ENCODE peak calls at places on chromosomes 6 and 20, in nine cellular contexts. G, Y, X, L, B, K, J, E and H are unnamed samples.
A peak's percentile ranks its signal among the peaks of the same experiment; 100 is the strongest.

GRCh38 chr20:53623454-53624206 is 30.0 kb upstream of the ZNF217 start:
- DNase-seq in G (peak; percentile 72), Y (peak; percentile 82), X (peak; percentile 76), L (no peak), B (peak; percentile 65), K (peak; percentile 59), J (peak; percentile 75), E (no peak), H (no peak)

GRCh38 chr6:53302678-53303360 is 45.9 kb downstream of the ELOVL5 start:
- DNase-seq in G (no peak), Y (no peak), X (no peak), L (no peak), B (peak; percentile 80), K (no peak), J (no peak), E (no peak), H (no peak)

GRCh38 chr6:13445005-13445743 is 42.2 kb downstream of the GFOD1 start:
- DNase-seq in G (peak; percentile 79), Y (peak; percentile 84), X (peak; percentile 46), L (peak; percentile 57), B (peak; percentile 82), K (no peak), J (peak; percentile 78), E (no peak), H (peak; percentile 53)

GRCh38 chr20:47274449-47275108 is 81.9 kb downstream of the ZMYND8 start:
- DNase-seq in G (no peak), Y (peak; percentile 18), X (peak; percentile 30), L (no peak), B (peak; percentile 97), K (no peak), J (no peak), E (no peak), H (no peak)

GRCh38 chr6:43579171-43579570 is 3.2 kb downstream of the POLH start:
- DNase-seq in G (no peak), Y (no peak), X (no peak), L (no peak), B (no peak), K (no peak), J (no peak), E (no peak), H (no peak)

GRCh38 chr6:50610562-50610961 is 102.8 kb upstream of the TFAP2D start:
- DNase-seq in G (no peak), Y (no peak), X (no peak), L (no peak), B (no peak), K (no peak), J (no peak), E (no peak), H (no peak)

GRCh38 chr6:33313105-33313708 is 671 bp downstream of the TAPBP start:
- DNase-seq in G (peak; percentile 65), Y (peak; percentile 65), X (peak; percentile 34), L (peak; percentile 83), B (no peak), K (peak; percentile 76), J (no peak), E (no peak), H (peak; percentile 63)

GRCh38 chr6:30263734-30264133 is 50.5 kb upstream of the TRIM26 start:
- DNase-seq in G (no peak), Y (no peak), X (no peak), L (no peak), B (peak; percentile 18), K (no peak), J (no peak), E (no peak), H (no peak)

GRCh38 chr20:31846793-31847138 is 1.4 kb upstream of the FOXS1 start:
- DNase-seq in G (no peak), Y (no peak), X (no peak), L (no peak), B (no peak), K (no peak), J (no peak), E (no peak), H (no peak)

GRCh38 chr6:140909156-140909555 is 1223.6 kb upstream of the GJE1 start:
- DNase-seq in G (no peak), Y (no peak), X (no peak), L (no peak), B (no peak), K (no peak), J (no peak), E (no peak), H (no peak)

GRCh38 chr6:153511896-153512496 is 380.9 kb upstream of the RGS17 start:
- DNase-seq in G (no peak), Y (peak; percentile 11), X (peak; percentile 27), L (no peak), B (peak; percentile 28), K (peak; percentile 45), J (no peak), E (no peak), H (no peak)

GRCh38 chr20:19129976-19130612 is 82.3 kb upstream of the SLC24A3 start:
- DNase-seq in G (no peak), Y (no peak), X (no peak), L (no peak), B (no peak), K (no peak), J (no peak), E (no peak), H (no peak)

GRCh38 chr6:2116496-2116895 is 128.9 kb downstream of the GMDS start:
- DNase-seq in G (no peak), Y (no peak), X (no peak), L (no peak), B (no peak), K (no peak), J (no peak), E (no peak), H (no peak)

GRCh38 chr6:26043389-26044139 is 43.7 kb upstream of the HFE start:
- DNase-seq in G (peak; percentile 68), Y (peak; percentile 92), X (peak; percentile 90), L (peak; percentile 59), B (peak; percentile 95), K (peak; percentile 98), J (peak; percentile 60), E (no peak), H (peak; percentile 88)

GRCh38 chr6:22448311-22448711 is 121.1 kb upstream of the HDGFL1 start:
- DNase-seq in G (no peak), Y (no peak), X (no peak), L (no peak), B (no peak), K (no peak), J (no peak), E (no peak), H (no peak)

DNA sequence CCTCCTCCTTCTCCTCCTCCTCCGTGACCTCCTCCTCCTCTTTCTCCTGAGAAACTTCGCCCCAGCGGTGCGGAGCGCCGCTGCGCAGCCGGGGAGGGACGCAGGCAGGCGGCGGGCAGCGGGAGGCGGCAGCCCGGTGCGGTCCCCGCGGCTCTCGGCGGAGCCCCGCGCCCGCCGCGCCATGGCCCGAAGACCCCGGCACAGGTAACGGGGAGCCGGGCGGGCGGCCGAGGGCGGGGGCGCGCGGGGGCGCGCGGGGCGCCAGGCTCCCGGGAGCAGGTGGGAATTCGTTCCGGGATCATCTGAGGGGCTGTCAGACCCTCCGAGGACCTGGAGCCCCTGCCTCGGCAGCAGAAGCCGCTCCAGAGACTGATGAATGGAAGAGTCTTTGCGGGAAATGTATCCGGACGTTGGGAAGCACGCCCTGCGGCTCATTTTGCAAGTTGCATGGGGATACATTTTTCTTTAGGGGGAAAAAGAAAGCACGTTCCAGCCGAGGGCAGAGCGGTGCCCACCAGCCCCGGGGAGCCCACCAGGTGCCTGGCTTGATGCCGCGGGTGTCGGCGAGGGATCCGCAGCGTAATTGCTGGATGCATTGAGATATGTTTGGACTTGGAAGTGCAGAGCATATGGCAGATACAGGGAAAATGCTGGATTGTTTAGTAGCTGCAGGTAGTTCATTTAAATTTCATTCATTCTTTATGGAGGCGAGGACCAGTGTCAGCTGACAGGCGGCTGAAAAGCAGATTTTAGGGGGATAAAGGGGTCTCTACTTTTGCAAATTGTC is 418 bp downstream of the MYB start:
- DNase-seq in G (peak; percentile 48), Y (no peak), X (no peak), L (no peak), B (no peak), K (peak; percentile 44), J (no peak), E (no peak), H (no peak)
- H3K27ac ChIP-seq in G (no peak overlapping the region), Y (no peak overlapping the region), X (no peak overlapping the region), L (no peak overlapping the region), B (no peak overlapping the region), K (peak overlapping the region; percentile 84), J (no peak overlapping the region), E (no peak overlapping the region), H (no peak overlapping the region)

DNA sequence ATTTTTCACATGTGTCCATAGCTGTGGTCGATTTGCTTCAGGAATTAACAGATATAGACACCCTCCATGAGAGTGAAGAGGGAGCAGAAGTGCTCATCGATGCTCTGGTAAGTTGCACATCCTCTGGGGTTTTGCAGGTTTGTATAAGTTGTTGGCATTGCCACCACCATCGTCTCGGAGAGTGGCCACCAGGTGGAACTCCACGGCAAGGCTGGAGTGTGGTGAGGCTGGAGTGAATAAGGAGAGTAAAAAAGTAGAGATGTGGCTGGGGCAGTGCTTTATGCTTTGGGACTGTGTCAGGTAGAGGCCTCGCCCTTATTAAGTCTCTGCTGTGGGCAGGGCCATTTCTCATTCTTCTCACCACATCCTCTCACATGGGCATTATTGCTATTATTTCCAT is 63.7 kb downstream of the CTNNBL1 start:
- DNase-seq in G (no peak), Y (no peak), X (no peak), L (no peak), B (no peak), K (peak; percentile 26), J (no peak), E (no peak), H (no peak)
- TF ChIP-seq CTCF in G (peak; percentile 41), Y (no peak), X (no peak), L (no peak), B (no peak), K (peak; percentile 45), J (no peak), E (no peak), H (no peak)

GRCh38 chr6:139073118-139073517 is 44.6 kb downstream of the ABRACL start:
- DNase-seq in G (no peak), Y (no peak), X (no peak), L (no peak), B (no peak), K (no peak), J (no peak), E (no peak), H (no peak)
- H3K27ac ChIP-seq in G (no peak overlapping the region), Y (no peak overlapping the region), X (no peak overlapping the region), L (no peak overlapping the region), B (no peak overlapping the region), K (no peak overlapping the region), J (no peak overlapping the region), E (no peak overlapping the region), H (no peak overlapping the region)

DNA sequence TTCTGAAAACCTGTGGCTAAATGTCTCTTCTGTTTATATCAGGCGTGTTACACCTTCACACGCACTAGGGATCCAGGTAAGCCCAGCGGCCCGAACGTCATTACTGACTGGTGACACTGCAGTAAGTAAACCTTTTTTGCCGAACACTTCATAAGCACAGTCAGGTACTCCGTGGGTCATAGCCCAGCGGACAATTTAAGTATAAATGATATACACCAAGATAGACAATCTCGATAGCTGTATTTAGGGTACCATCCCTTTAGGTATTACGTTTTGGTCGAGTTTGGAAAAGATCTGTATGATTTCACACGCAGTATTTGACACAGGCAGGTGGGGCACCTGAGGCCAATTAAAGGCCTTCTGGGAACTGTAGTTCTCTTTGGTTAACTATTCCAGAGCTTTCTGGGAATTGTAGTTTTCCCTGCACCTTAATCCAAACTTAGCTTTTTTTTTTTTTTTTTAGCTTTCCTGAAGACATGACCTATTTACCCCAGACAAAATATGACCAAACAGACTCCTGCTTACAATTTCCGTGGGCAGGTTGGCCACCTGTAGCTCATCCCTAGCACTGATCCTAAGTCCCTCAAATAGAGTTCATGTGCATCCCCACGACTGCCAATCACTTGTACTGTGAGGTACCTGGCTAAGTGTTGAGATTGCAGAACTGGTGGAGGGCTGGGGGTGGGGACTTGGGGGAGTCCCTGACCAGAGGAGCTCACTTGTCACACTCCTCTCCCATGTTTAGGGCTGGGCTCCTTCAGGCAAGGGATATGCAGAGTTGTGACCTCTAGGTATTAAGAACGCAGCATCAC is 908 bp upstream of the EHMT2 start:
- DNase-seq in G (no peak), Y (peak; percentile 59), X (no peak), L (no peak), B (peak; percentile 51), K (peak; percentile 71), J (no peak), E (no peak), H (no peak)
- TF ChIP-seq CTCF in G (no peak), Y (peak; percentile 27), X (no peak), L (no peak), B (no peak), K (peak; percentile 25), J (no peak), E (no peak), H (no peak)